ENCODE peak calls at places on chromosomes 16 and 17, in eight cellular contexts. One of them, this sample, is unnamed.

GRCh38 chr17:6936370-6937028 is 59.4 kb upstream of the ALOX12 start:
- DNase-seq in fibroblast of lung: peak
- DNase-seq in adrenal gland: peak
- DNase-seq in tibial nerve: no peak
- DNase-seq in DND-41: no peak
- DNase-seq in cardiac muscle cell: no peak
- DNase-seq in mesendoderm: no peak
- DNase-seq in neuronal stem cell: no peak
- DNase-seq in this sample: no peak

GRCh38 chr17:20156196-20157077 is 147.3 kb downstream of the SPECC1 start:
- DNase-seq in mesendoderm: peak
- DNase-seq in neuronal stem cell: peak
- DNase-seq in fibroblast of lung: peak
- DNase-seq in DND-41: no peak
- DNase-seq in cardiac muscle cell: peak
- DNase-seq in adrenal gland: peak
- DNase-seq in tibial nerve: no peak
- DNase-seq in this sample: peak

GRCh38 chr16:65975049-65975708 is 391.3 kb upstream of the CDH5 start:
- DNase-seq in mesendoderm: peak
- DNase-seq in fibroblast of lung: peak
- DNase-seq in cardiac muscle cell: no peak
- DNase-seq in tibial nerve: no peak
- DNase-seq in DND-41: peak
- DNase-seq in neuronal stem cell: no peak
- DNase-seq in adrenal gland: peak
- DNase-seq in this sample: no peak

GRCh38 chr16:19071811-19072777 is 4.7 kb downstream of the COQ7 start:
- DNase-seq in DND-41: peak
- DNase-seq in neuronal stem cell: peak
- DNase-seq in fibroblast of lung: peak
- DNase-seq in cardiac muscle cell: peak
- DNase-seq in tibial nerve: no peak
- DNase-seq in adrenal gland: peak
- DNase-seq in mesendoderm: peak
- DNase-seq in this sample: no peak

GRCh38 chr17:77926967-77927366 is 31.5 kb upstream of the TNRC6C start:
- DNase-seq in cardiac muscle cell: no peak
- DNase-seq in neuronal stem cell: no peak
- DNase-seq in fibroblast of lung: no peak
- DNase-seq in adrenal gland: no peak
- DNase-seq in DND-41: no peak
- DNase-seq in tibial nerve: no peak
- DNase-seq in mesendoderm: no peak
- DNase-seq in this sample: no peak

GRCh38 chr17:549197-550040 is 165.2 kb downstream of the VPS53 start:
- DNase-seq in adrenal gland: no peak
- DNase-seq in tibial nerve: no peak
- DNase-seq in cardiac muscle cell: peak
- DNase-seq in neuronal stem cell: no peak
- DNase-seq in mesendoderm: no peak
- DNase-seq in DND-41: no peak
- DNase-seq in fibroblast of lung: peak
- DNase-seq in this sample: no peak

GRCh38 chr16:69870761-69871160 is 80.4 kb upstream of the CLEC18A start:
- DNase-seq in tibial nerve: no peak
- DNase-seq in neuronal stem cell: no peak
- DNase-seq in DND-41: no peak
- DNase-seq in adrenal gland: no peak
- DNase-seq in mesendoderm: no peak
- DNase-seq in cardiac muscle cell: no peak
- DNase-seq in fibroblast of lung: peak
- DNase-seq in this sample: no peak

GRCh38 chr16:78606572-78606971 is 507.1 kb downstream of the WWOX start:
- DNase-seq in fibroblast of lung: no peak
- DNase-seq in DND-41: no peak
- DNase-seq in cardiac muscle cell: no peak
- DNase-seq in mesendoderm: no peak
- DNase-seq in tibial nerve: no peak
- DNase-seq in adrenal gland: no peak
- DNase-seq in neuronal stem cell: peak
- DNase-seq in this sample: no peak

GRCh38 chr17:42472709-42473521 is 14.2 kb downstream of the ATP6V0A1 start:
- DNase-seq in tibial nerve: no peak
- DNase-seq in adrenal gland: no peak
- DNase-seq in DND-41: no peak
- DNase-seq in cardiac muscle cell: no peak
- DNase-seq in neuronal stem cell: no peak
- DNase-seq in mesendoderm: peak
- DNase-seq in fibroblast of lung: peak
- DNase-seq in this sample: no peak

GRCh38 chr16:80899804-80900592 is 95.6 kb upstream of the CDYL2 start:
- DNase-seq in cardiac muscle cell: no peak
- DNase-seq in mesendoderm: no peak
- DNase-seq in neuronal stem cell: no peak
- DNase-seq in fibroblast of lung: peak
- DNase-seq in DND-41: no peak
- DNase-seq in adrenal gland: peak
- DNase-seq in tibial nerve: peak
- DNase-seq in this sample: peak

GRCh38 chr16:75402821-75403475 is 30.4 kb downstream of the CFDP1 start:
- DNase-seq in tibial nerve: no peak
- DNase-seq in adrenal gland: no peak
- DNase-seq in neuronal stem cell: no peak
- DNase-seq in fibroblast of lung: peak
- DNase-seq in cardiac muscle cell: peak
- DNase-seq in mesendoderm: peak
- DNase-seq in DND-41: no peak
- DNase-seq in this sample: no peak

GRCh38 chr16:24419709-24420108 is 119.7 kb upstream of the RBBP6 start:
- DNase-seq in DND-41: no peak
- DNase-seq in cardiac muscle cell: no peak
- DNase-seq in fibroblast of lung: no peak
- DNase-seq in tibial nerve: no peak
- DNase-seq in mesendoderm: peak
- DNase-seq in adrenal gland: no peak
- DNase-seq in neuronal stem cell: no peak
- DNase-seq in this sample: no peak

GRCh38 chr16:73058616-73059409 is 10.9 kb upstream of the ZFHX3 start:
- DNase-seq in neuronal stem cell: peak
- DNase-seq in mesendoderm: peak
- DNase-seq in tibial nerve: no peak
- DNase-seq in cardiac muscle cell: peak
- DNase-seq in DND-41: peak
- DNase-seq in fibroblast of lung: peak
- DNase-seq in adrenal gland: no peak
- DNase-seq in this sample: no peak
- H3K27ac ChIP-seq in neuronal stem cell: peak
- H3K27ac ChIP-seq in mesendoderm: peak
- H3K27ac ChIP-seq in tibial nerve: peak
- H3K27ac ChIP-seq in cardiac muscle cell: peak
- H3K27ac ChIP-seq in DND-41: no peak
- H3K27ac ChIP-seq in fibroblast of lung: peak
- H3K27ac ChIP-seq in adrenal gland: peak
- H3K27ac ChIP-seq in this sample: peak

DNA sequence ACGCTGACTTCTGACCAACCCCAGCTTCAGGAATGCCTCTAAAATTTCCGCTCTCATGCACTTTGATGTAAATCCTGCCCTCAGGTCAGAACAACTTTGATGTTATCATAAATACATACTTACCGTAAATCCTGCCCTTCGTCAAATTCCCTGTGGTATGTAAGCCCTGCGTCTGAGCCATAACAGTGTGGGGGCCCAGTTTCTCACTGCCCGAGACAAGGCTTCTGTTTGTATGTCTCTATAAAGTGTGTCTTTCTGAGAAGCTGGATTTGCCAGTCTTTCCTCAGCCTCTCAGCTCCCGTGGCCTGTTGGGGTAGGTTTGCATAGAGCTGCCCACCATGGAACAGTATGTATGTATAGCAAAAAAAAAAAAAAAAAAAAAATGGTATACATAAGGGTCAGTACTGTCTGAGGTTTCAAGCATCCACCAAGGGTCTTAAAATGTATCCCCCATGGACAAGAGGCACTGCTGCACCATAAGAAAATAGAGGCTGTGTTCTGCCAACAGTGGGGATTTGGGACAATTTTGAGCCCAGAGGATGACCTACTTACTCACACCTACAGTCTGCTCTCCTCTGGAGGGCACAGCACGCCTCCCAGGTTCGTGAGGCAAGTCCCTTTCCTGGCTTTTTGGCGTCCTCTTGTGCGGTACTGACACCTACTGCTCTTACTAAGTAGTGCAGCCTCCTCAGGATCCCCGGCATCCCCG is 17.5 kb downstream of the PRMT7 start:
- DNase-seq in adrenal gland: peak
- DNase-seq in DND-41: peak
- DNase-seq in tibial nerve: peak
- DNase-seq in neuronal stem cell: peak
- DNase-seq in cardiac muscle cell: peak
- DNase-seq in mesendoderm: peak
- DNase-seq in fibroblast of lung: peak
- DNase-seq in this sample: peak
- H3K27ac ChIP-seq in adrenal gland: no peak
- H3K27ac ChIP-seq in DND-41: peak
- H3K27ac ChIP-seq in tibial nerve: no peak
- H3K27ac ChIP-seq in neuronal stem cell: no peak
- H3K27ac ChIP-seq in cardiac muscle cell: no peak
- H3K27ac ChIP-seq in mesendoderm: peak
- H3K27ac ChIP-seq in fibroblast of lung: no peak
- H3K27ac ChIP-seq in this sample: no peak

GRCh38 chr16:14499110-14499509 is 130.9 kb downstream of the PARN start:
- DNase-seq in mesendoderm: peak
- DNase-seq in fibroblast of lung: no peak
- DNase-seq in DND-41: no peak
- DNase-seq in tibial nerve: no peak
- DNase-seq in cardiac muscle cell: no peak
- DNase-seq in adrenal gland: no peak
- DNase-seq in neuronal stem cell: no peak
- DNase-seq in this sample: no peak

GRCh38 chr16:14496047-14496770 is 133.9 kb downstream of the PARN start:
- DNase-seq in cardiac muscle cell: peak
- DNase-seq in tibial nerve: no peak
- DNase-seq in neuronal stem cell: no peak
- DNase-seq in adrenal gland: no peak
- DNase-seq in fibroblast of lung: no peak
- DNase-seq in mesendoderm: peak
- DNase-seq in DND-41: no peak
- DNase-seq in this sample: no peak

GRCh38 chr16:14495213-14496046 is 134.6 kb downstream of the PARN start:
- DNase-seq in mesendoderm: no peak
- DNase-seq in adrenal gland: no peak
- DNase-seq in neuronal stem cell: no peak
- DNase-seq in tibial nerve: no peak
- DNase-seq in cardiac muscle cell: no peak
- DNase-seq in fibroblast of lung: no peak
- DNase-seq in DND-41: no peak
- DNase-seq in this sample: no peak

GRCh38 chr16:14496786-14497185 is 133.3 kb downstream of the PARN start:
- DNase-seq in neuronal stem cell: no peak
- DNase-seq in mesendoderm: no peak
- DNase-seq in fibroblast of lung: no peak
- DNase-seq in DND-41: no peak
- DNase-seq in cardiac muscle cell: no peak
- DNase-seq in adrenal gland: no peak
- DNase-seq in tibial nerve: no peak
- DNase-seq in this sample: no peak

DNA sequence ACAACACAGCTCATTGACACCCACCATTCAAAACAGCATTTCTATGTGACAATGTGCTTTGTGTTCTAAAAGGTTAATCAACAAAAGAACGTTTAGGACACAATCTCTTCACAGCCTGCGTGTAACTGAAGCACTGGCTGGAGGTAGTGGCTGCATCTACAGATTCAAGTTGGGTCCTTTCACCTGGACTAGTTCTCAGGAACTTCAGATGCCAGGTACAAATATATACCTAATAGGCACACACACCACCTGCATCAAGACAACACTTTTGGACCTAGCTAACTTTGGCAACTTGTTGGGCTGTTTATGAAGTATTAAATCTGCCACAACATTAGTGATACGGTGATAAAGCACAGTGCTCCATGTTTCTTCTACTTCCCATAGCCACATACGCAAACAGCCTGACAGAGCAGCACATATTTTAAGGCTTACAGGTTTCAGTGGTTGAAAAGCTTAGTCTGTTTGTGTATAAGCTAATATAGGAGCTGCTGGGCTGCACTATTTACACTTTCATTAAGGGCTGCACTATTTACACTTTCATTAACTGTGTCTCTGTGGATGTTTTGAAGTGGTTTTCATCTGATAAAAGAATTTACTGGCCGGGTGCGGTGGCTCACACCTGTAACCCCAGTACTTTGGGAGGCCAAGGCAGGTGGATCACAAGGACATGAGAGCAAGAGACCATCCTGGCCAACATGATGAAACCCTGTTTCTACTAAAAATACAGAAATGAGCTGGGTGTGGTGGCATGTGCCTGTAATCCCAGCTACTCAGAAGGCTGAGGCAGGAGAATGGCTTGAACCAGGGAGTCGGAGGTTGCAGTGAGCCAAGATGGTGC is 132.6 kb downstream of the PARN start:
- DNase-seq in DND-41: no peak
- DNase-seq in tibial nerve: no peak
- DNase-seq in neuronal stem cell: peak
- DNase-seq in adrenal gland: no peak
- DNase-seq in fibroblast of lung: no peak
- DNase-seq in cardiac muscle cell: no peak
- DNase-seq in mesendoderm: no peak
- DNase-seq in this sample: no peak
- H3K27ac ChIP-seq in DND-41: no peak
- H3K27ac ChIP-seq in tibial nerve: no peak
- H3K27ac ChIP-seq in neuronal stem cell: no peak
- H3K27ac ChIP-seq in adrenal gland: no peak
- H3K27ac ChIP-seq in fibroblast of lung: no peak
- H3K27ac ChIP-seq in cardiac muscle cell: no peak
- H3K27ac ChIP-seq in mesendoderm: no peak
- H3K27ac ChIP-seq in this sample: no peak

DNA sequence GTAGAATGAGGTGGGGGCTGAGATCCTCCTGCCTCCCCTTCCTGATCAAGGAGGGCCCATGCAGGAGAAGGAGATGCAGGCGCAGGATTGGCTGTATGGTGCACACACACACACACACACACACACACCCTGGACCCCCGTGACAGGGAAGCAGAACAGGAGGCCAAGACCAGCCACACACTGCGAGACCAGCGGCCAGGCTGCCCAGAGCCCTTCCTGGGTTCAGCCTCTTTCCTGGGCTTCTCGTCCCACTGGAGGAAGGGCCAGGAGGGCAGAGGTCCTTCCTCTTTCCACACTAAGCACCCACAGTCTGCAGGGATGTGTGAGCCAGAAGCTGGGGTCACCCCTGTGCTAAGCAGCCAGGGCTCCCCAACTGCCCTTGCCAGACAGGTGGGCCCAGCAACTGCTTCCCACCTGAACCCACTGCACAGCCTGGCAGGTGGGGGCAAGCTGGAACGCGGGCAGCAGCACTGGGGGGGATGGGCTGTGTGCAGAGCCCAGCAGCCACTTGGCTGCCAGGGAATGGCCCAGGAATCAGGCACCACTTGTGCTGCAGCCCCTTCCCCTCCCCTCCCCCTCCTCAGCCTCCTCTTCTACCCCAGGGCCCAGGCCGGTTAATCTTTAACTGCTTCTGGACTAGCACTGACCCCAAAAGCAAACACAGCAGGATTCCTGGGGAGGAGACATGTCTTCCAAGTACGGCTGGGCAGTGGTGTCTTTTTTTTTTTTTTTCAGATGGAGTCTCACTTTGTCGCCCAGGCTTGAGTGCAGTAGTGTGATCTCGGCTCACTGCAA is 44.6 kb upstream of the SLC38A10 start:
- DNase-seq in DND-41: no peak
- DNase-seq in adrenal gland: no peak
- DNase-seq in cardiac muscle cell: no peak
- DNase-seq in mesendoderm: peak
- DNase-seq in fibroblast of lung: no peak
- DNase-seq in tibial nerve: no peak
- DNase-seq in neuronal stem cell: no peak
- DNase-seq in this sample: no peak
- H3K27ac ChIP-seq in DND-41: no peak
- H3K27ac ChIP-seq in adrenal gland: peak
- H3K27ac ChIP-seq in cardiac muscle cell: peak
- H3K27ac ChIP-seq in mesendoderm: no peak
- H3K27ac ChIP-seq in fibroblast of lung: no peak
- H3K27ac ChIP-seq in tibial nerve: no peak
- H3K27ac ChIP-seq in neuronal stem cell: peak
- H3K27ac ChIP-seq in this sample: no peak

This sample was measured in suprapubic skin.